ENCODE peak calls at places on chromosome 14, in ten cellular contexts. P is adipocyte, F is anterior cingulate cortex, M is WTC11, G is hippocampal formation, H is fibroblast of pulmonary artery, B is amniotic stem cell, Y is GDM1, V is kidney, X is aorta. O is an unnamed sample.

GRCh38 chr14:86799244-86799647 is 1193.7 kb downstream of the GALC start:
- DNase-seq in P (peak), F (no peak), M (no peak), G (no peak), H (peak), B (peak), Y (no peak), V (no peak), X (no peak), O (no peak)

GRCh38 chr14:73236157-73236556 is 1.1 kb upstream of the PAPLN start:
- DNase-seq in P (no peak), F (no peak), M (no peak), G (no peak), H (no peak), B (no peak), Y (no peak), V (no peak), X (no peak), O (no peak)

GRCh38 chr14:66117600-66117999 is 368.6 kb upstream of the CCDC196 start:
- DNase-seq in P (peak), F (no peak), M (no peak), G (no peak), H (peak), B (no peak), Y (no peak), V (no peak), X (no peak), O (no peak)

GRCh38 chr14:66708262-66708661 is 200.3 kb downstream of the GPHN start:
- DNase-seq in P (peak), F (no peak), M (no peak), G (no peak), H (peak), B (no peak), Y (no peak), V (no peak), X (no peak), O (no peak)

GRCh38 chr14:105487449-105487985 is 831 bp downstream of the CRIP1 start:
- DNase-seq in P (no peak), F (no peak), M (no peak), G (no peak), H (no peak), B (no peak), Y (no peak), V (peak), X (peak), O (peak)

GRCh38 chr14:90612801-90613200 is 203.4 kb downstream of the TTC7B start:
- DNase-seq in P (no peak), F (no peak), M (no peak), G (no peak), H (no peak), B (no peak), Y (no peak), V (no peak), X (no peak), O (no peak)

GRCh38 chr14:34147461-34147860 is 196.6 kb upstream of the EGLN3 start:
- DNase-seq in P (no peak), F (no peak), M (no peak), G (no peak), H (no peak), B (no peak), Y (no peak), V (no peak), X (no peak), O (no peak)

GRCh38 chr14:30521899-30522736 is 36.8 kb upstream of the G2E3 start:
- DNase-seq in P (peak), F (no peak), M (no peak), G (no peak), H (peak), B (peak), Y (no peak), V (no peak), X (no peak), O (no peak)

GRCh38 chr14:100580316-100581227 is 6.6 kb downstream of the BEGAIN start:
- DNase-seq in P (no peak), F (no peak), M (no peak), G (no peak), H (no peak), B (no peak), Y (no peak), V (peak), X (no peak), O (peak)

GRCh38 chr14:23566782-23567185 is 807 bp downstream of the AP1G2 start:
- DNase-seq in P (no peak), F (no peak), M (no peak), G (no peak), H (peak), B (no peak), Y (no peak), V (no peak), X (no peak), O (no peak)

GRCh38 chr14:101116065-101116464 is 212.5 kb upstream of the RTL1 start:
- DNase-seq in P (no peak), F (no peak), M (no peak), G (no peak), H (no peak), B (no peak), Y (no peak), V (peak), X (no peak), O (no peak)

GRCh38 chr14:88270781-88271180 is 52.3 kb downstream of the KCNK10 start:
- DNase-seq in P (no peak), F (no peak), M (peak), G (no peak), H (no peak), B (no peak), Y (no peak), V (no peak), X (no peak), O (no peak)

GRCh38 chr14:103402700-103403099 is 17.5 kb downstream of the MARK3 start:
- DNase-seq in P (peak), F (no peak), M (no peak), G (no peak), H (peak), B (no peak), Y (no peak), V (no peak), X (no peak), O (no peak)

GRCh38 chr14:99820702-99821331 is 27.6 kb downstream of the EML1 start:
- DNase-seq in P (no peak), F (no peak), M (no peak), G (no peak), H (no peak), B (no peak), Y (no peak), V (no peak), X (no peak), O (no peak)

GRCh38 chr14:32980887-32981501 is 42.3 kb downstream of the NPAS3 start:
- DNase-seq in P (no peak), F (no peak), M (no peak), G (no peak), H (no peak), B (no peak), Y (no peak), V (no peak), X (no peak), O (no peak)

GRCh38 chr14:41810362-41810761 is 203.7 kb downstream of the LRFN5 start:
- DNase-seq in P (no peak), F (no peak), M (no peak), G (no peak), H (no peak), B (no peak), Y (no peak), V (no peak), X (no peak), O (no peak)

GRCh38 chr14:22561661-22562579 is 27.1 kb downstream of the DAD1 start:
- DNase-seq in P (no peak), F (no peak), M (no peak), G (no peak), H (no peak), B (no peak), Y (peak), V (no peak), X (no peak), O (peak)

GRCh38 chr14:77314043-77314442 is 6.6 kb downstream of the POMT2 start:
- DNase-seq in P (peak), F (no peak), M (no peak), G (peak), H (peak), B (peak), Y (no peak), V (no peak), X (no peak), O (no peak)

GRCh38 chr14:53870997-53871396 is 85.6 kb downstream of the BMP4 start:
- DNase-seq in P (no peak), F (no peak), M (no peak), G (no peak), H (no peak), B (no peak), Y (no peak), V (no peak), X (no peak), O (no peak)

GRCh38 chr14:73757876-73758391 is 43.8 kb upstream of the PNMA1 start:
- DNase-seq in P (peak), F (no peak), M (no peak), G (no peak), H (no peak), B (no peak), Y (no peak), V (no peak), X (peak), O (no peak)

GRCh38 chr14:36663404-36664321 is 2.0 kb downstream of the PAX9 start:
- DNase-seq in P (peak), F (no peak), M (peak), G (no peak), H (no peak), B (no peak), Y (no peak), V (peak), X (no peak), O (no peak)

GRCh38 chr14:80988192-80988591 is 32.8 kb downstream of the TSHR start:
- DNase-seq in P (no peak), F (no peak), M (no peak), G (no peak), H (no peak), B (no peak), Y (no peak), V (no peak), X (no peak), O (no peak)

GRCh38 chr14:100773331-100774163 is 46.9 kb downstream of the DLK1 start:
- DNase-seq in P (no peak), F (no peak), M (no peak), G (no peak), H (no peak), B (no peak), Y (no peak), V (peak), X (no peak), O (no peak)